ENCODE peak calls at places on chromosomes 7 and 10, in nine cellular contexts. H is AG08395; O is osteoblast; V is KBM-7; N is activated CD4-positive, alpha-beta T cell treated with anti-CD3 and anti-CD28 coated beads for 24 hours; A is hippocampal formation; D is fibroblast of mammary gland; E is choroid plexus epithelial cell; Z is neuronal stem cell. T is an unnamed sample.

GRCh38 chr7:36916619-36917018 is 192.3 kb upstream of the AOAH start:
- DNase-seq in N (no peak), Z (no peak), V (no peak), E (no peak), O (no peak), A (no peak), D (no peak), H (no peak), T (no peak)

GRCh38 chr10:71999360-72000072 is 35.3 kb downstream of the CHST3 start:
- DNase-seq in H (peak), N (no peak), O (peak), V (no peak), Z (no peak), D (peak), A (peak), E (peak), T (no peak)

GRCh38 chr7:99030145-99030856 is 113.6 kb downstream of the SMURF1 start:
- DNase-seq in O (no peak), A (no peak), N (no peak), E (no peak), H (no peak), V (peak), Z (no peak), D (no peak), T (no peak)

GRCh38 chr7:143369678-143370651 is 7.5 kb upstream of the FAM131B start:
- DNase-seq in A (no peak), O (peak), Z (no peak), N (no peak), D (no peak), H (no peak), V (no peak), E (no peak), T (no peak)

GRCh38 chr10:29130190-29130673 is 158.6 kb upstream of the LYZL1 start:
- DNase-seq in V (peak), N (no peak), H (peak), D (peak), O (peak), A (no peak), E (peak), Z (no peak), T (no peak)

GRCh38 chr10:102832248-102832647 is 5.0 kb downstream of the CYP17A1 start:
- DNase-seq in E (no peak), A (no peak), V (no peak), H (no peak), O (no peak), Z (no peak), N (no peak), D (no peak), T (no peak)

GRCh38 chr10:121822724-121823123 is 105.1 kb downstream of the ATE1 start:
- DNase-seq in V (no peak), N (no peak), Z (no peak), E (no peak), H (no peak), A (no peak), D (no peak), O (no peak), T (no peak)

GRCh38 chr10:12742776-12743175 is 258.7 kb downstream of the CCDC3 start:
- DNase-seq in O (no peak), A (no peak), E (no peak), Z (no peak), V (peak), N (no peak), D (no peak), H (no peak), T (no peak)

GRCh38 chr7:106521115-106521514 is 139.8 kb downstream of the CCDC71L start:
- DNase-seq in A (no peak), Z (no peak), H (no peak), E (peak), D (no peak), O (peak), N (no peak), V (no peak), T (no peak)

GRCh38 chr7:154427527-154427926 is 375.3 kb downstream of the DPP6 start:
- DNase-seq in N (no peak), H (no peak), E (no peak), A (no peak), O (no peak), D (no peak), V (no peak), Z (no peak), T (no peak)

GRCh38 chr7:1947586-1948217 is 277.6 kb downstream of the ELFN1 start:
- DNase-seq in Z (no peak), D (no peak), V (no peak), A (no peak), O (no peak), H (no peak), N (no peak), E (no peak), T (no peak)

GRCh38 chr10:112986791-112987190 is 36.7 kb downstream of the TCF7L2 start:
- DNase-seq in V (no peak), E (peak), H (peak), Z (no peak), O (no peak), A (no peak), N (no peak), D (peak), T (no peak)

GRCh38 chr7:100465702-100466311 is 1.7 kb upstream of the SPACDR start:
- DNase-seq in Z (peak), V (no peak), D (peak), O (peak), H (peak), A (peak), E (peak), N (no peak), T (no peak)

T was measured in T47D.